ENCODE peak calls at places on chromosome 9, in ten cellular contexts. M is activated CD8-positive, alpha-beta T cell treated with anti-CD3 and anti-CD28 coated beads for 36 hours; A is fibroblast of mammary gland; O is left cardiac atrium; Z is HT1080; N is cardiac muscle cell; P is stimulated activated CD4-positive, alpha-beta T cell treated with anti-CD3 and anti-CD28 coated beads, Interleukin-1b, Interleukin-23, amount 100 ng/mL, for 1 hour; C is NCI-H446; Y is aorta; H is epithelial cell of esophagus. S is an unnamed sample.

GRCh38 chr9:105887679-105888078 is 193.3 kb downstream of the TMEM38B start:
- DNase-seq in Z (peak), H (no peak), M (no peak), Y (no peak), A (no peak), N (no peak), O (no peak), P (no peak), C (no peak), S (peak)

GRCh38 chr9:114031948-114032688 is 46.0 kb downstream of the AMBP start:
- DNase-seq in H (no peak), P (no peak), N (no peak), Z (no peak), C (no peak), M (no peak), A (no peak), O (no peak), Y (no peak), S (no peak)

GRCh38 chr9:34654317-34655083 is 2.5 kb downstream of the IL11RA start:
- DNase-seq in O (peak), Y (peak), A (peak), H (no peak), P (no peak), M (no peak), Z (no peak), N (peak), C (peak), S (no peak)

GRCh38 chr9:16726718-16727451 is 143.6 kb downstream of the BNC2 start:
- DNase-seq in M (peak), C (peak), Z (peak), N (peak), O (peak), P (no peak), Y (peak), H (peak), A (peak), S (peak)

GRCh38 chr9:3434594-3434993 is 91.2 kb downstream of the RFX3 start:
- DNase-seq in O (no peak), N (peak), H (peak), M (no peak), P (no peak), A (peak), Z (no peak), Y (no peak), C (no peak), S (no peak)

GRCh38 chr9:28024616-28025147 is 451.4 kb upstream of the C9orf72 start:
- DNase-seq in C (peak), O (no peak), N (no peak), Z (no peak), M (no peak), A (no peak), Y (no peak), P (no peak), H (no peak), S (no peak)

GRCh38 chr9:109817846-109818472 is 38.0 kb downstream of the PALM2AKAP2 start:
- DNase-seq in N (peak), H (peak), C (peak), O (peak), P (no peak), Z (peak), A (peak), M (peak), Y (peak), S (peak)

GRCh38 chr9:113678119-113678861 is 197.8 kb upstream of the ZNF618 start:
- DNase-seq in N (no peak), Z (no peak), C (no peak), A (no peak), H (no peak), Y (no peak), O (no peak), P (no peak), M (no peak), S (no peak)

GRCh38 chr9:3329361-3329760 is 196.4 kb downstream of the RFX3 start:
- DNase-seq in H (peak), Y (no peak), O (no peak), Z (peak), C (no peak), M (no peak), A (peak), N (peak), P (no peak), S (no peak)

GRCh38 chr9:130138791-130139190 is 33.4 kb upstream of the NCS1 start:
- DNase-seq in N (peak), Y (peak), P (no peak), C (no peak), M (peak), H (peak), A (peak), Z (peak), O (peak), S (no peak)

GRCh38 chr9:106639873-106640568 is 222.9 kb upstream of the ZNF462 start:
- DNase-seq in Z (no peak), M (no peak), A (no peak), C (no peak), Y (no peak), H (no peak), O (no peak), N (no peak), P (no peak), S (no peak)

GRCh38 chr9:81635526-81636279 is 53.6 kb downstream of the TLE1 start:
- DNase-seq in Z (no peak), Y (no peak), N (no peak), C (no peak), M (no peak), H (no peak), P (no peak), A (peak), O (no peak), S (no peak)

GRCh38 chr9:14104501-14104900 is 209.4 kb downstream of the NFIB start:
- DNase-seq in O (no peak), M (no peak), H (no peak), Y (no peak), P (no peak), C (no peak), Z (no peak), N (no peak), A (no peak), S (no peak)

GRCh38 chr9:116156621-116157314 is 3.2 kb downstream of the PAPPA start:
- DNase-seq in Y (peak), P (no peak), Z (peak), M (no peak), C (peak), A (peak), O (peak), H (peak), N (peak), S (no peak)

GRCh38 chr9:75937859-75938258 is 47.4 kb downstream of the PCSK5 start:
- DNase-seq in O (no peak), C (no peak), Z (no peak), P (no peak), A (no peak), M (no peak), Y (no peak), N (peak), H (no peak), S (no peak)

GRCh38 chr9:79912641-79913040 is 340.9 kb downstream of the TLE4 start:
- DNase-seq in Y (no peak), Z (no peak), O (no peak), C (no peak), A (peak), M (no peak), H (no peak), N (peak), P (no peak), S (no peak)

GRCh38 chr9:127567119-127567897 is 44.8 kb upstream of the STXBP1 start:
- DNase-seq in M (no peak), C (no peak), H (no peak), A (peak), N (no peak), Y (peak), O (peak), P (no peak), Z (peak), S (no peak)

GRCh38 chr9:110538169-110538568 is 41.4 kb downstream of the SVEP1 start:
- DNase-seq in M (no peak), Z (no peak), C (no peak), P (no peak), Y (no peak), N (peak), A (peak), H (no peak), O (no peak), S (no peak)

GRCh38 chr9:122346478-122347347 is 24.1 kb upstream of the PTGS1 start:
- DNase-seq in A (no peak), M (peak), P (no peak), N (peak), O (peak), Y (peak), Z (no peak), H (peak), C (no peak), S (no peak)

GRCh38 chr9:88437210-88438146 is 49.2 kb downstream of the SPIN1 start:
- DNase-seq in Y (no peak), H (no peak), O (no peak), P (no peak), M (no peak), C (no peak), Z (no peak), A (no peak), N (no peak), S (no peak)

GRCh38 chr9:109652971-109653370 is 127.0 kb upstream of the PALM2AKAP2 start:
- DNase-seq in C (no peak), M (no peak), N (peak), A (peak), Y (no peak), O (no peak), H (peak), Z (peak), P (no peak), S (no peak)

S was measured in DND-41.